ENCODE peak calls at places on chromosomes 7 and 10, in seven cellular contexts. E is Ammon's horn; Y is cardiac fibroblast; Z is stimulated activated naive B cell treated with anti-CD40 and anti-IgM and Interleukin-4, amounts not matched to agents 10 μg/mL and 1 μg/mL and 100 μg/mL, for 72 hours; J is GM04504; N is hippocampal formation; I is stimulated activated CD8-positive, alpha-beta memory T cell treated with anti-CD3 and anti-CD28 coated beads, Interleukin-2, amount 100 ng/mL, for 48 hours. G is an unnamed sample.

GRCh38 chr7:64880322-64881297 is 22.5 kb upstream of the ZNF273 start:
- DNase-seq in E (no peak), Y (no peak), Z (no peak), J (no peak), N (no peak), I (no peak), G (no peak)

GRCh38 chr10:125411724-125412123 is 251.4 kb upstream of the CTBP2 start:
- DNase-seq in E (no peak), Y (peak), Z (no peak), J (peak), N (no peak), I (no peak), G (no peak)

GRCh38 chr10:61447127-61447526 is 6.1 kb downstream of the TMEM26 start:
- DNase-seq in E (no peak), Y (no peak), Z (no peak), J (no peak), N (no peak), I (no peak), G (no peak)

GRCh38 chr7:91411062-91411461 is 146.8 kb downstream of the FZD1 start:
- DNase-seq in E (no peak), Y (no peak), Z (no peak), J (no peak), N (no peak), I (no peak), G (no peak)

GRCh38 chr10:123135415-123136141 is at the start of gene HMX3:
- DNase-seq in E (no peak), Y (peak), Z (no peak), J (no peak), N (no peak), I (no peak), G (no peak)

GRCh38 chr7:41918597-41918996 is 215.7 kb upstream of the INHBA start:
- DNase-seq in E (no peak), Y (peak), Z (no peak), J (peak), N (no peak), I (no peak), G (no peak)

GRCh38 chr7:135320277-135320676 is 86.6 kb downstream of the STRA8 start:
- DNase-seq in E (peak), Y (peak), Z (no peak), J (peak), N (peak), I (no peak), G (no peak)

GRCh38 chr7:159227433-159227832 is 82.8 kb upstream of the VIPR2 start:
- DNase-seq in E (no peak), Y (no peak), Z (no peak), J (no peak), N (no peak), I (no peak), G (no peak)

GRCh38 chr10:10627414-10627813 is 390.3 kb upstream of the CELF2 start:
- DNase-seq in E (no peak), Y (no peak), Z (no peak), J (no peak), N (no peak), I (no peak), G (no peak)

GRCh38 chr7:38411404-38411803 is 138.0 kb upstream of the TARP start:
- DNase-seq in E (no peak), Y (peak), Z (no peak), J (no peak), N (no peak), I (no peak), G (no peak)

GRCh38 chr7:131222171-131222570 is 105.5 kb upstream of the MKLN1 start:
- DNase-seq in E (no peak), Y (no peak), Z (no peak), J (no peak), N (no peak), I (no peak), G (no peak)

GRCh38 chr10:99694171-99694570 is 34.9 kb downstream of the ENTPD7 start:
- DNase-seq in E (no peak), Y (peak), Z (no peak), J (no peak), N (no peak), I (no peak), G (no peak)

GRCh38 chr10:20767028-20767427 is 130.1 kb downstream of the NEBL start:
- DNase-seq in E (no peak), Y (peak), Z (no peak), J (peak), N (no peak), I (no peak), G (no peak)

GRCh38 chr7:7495171-7495570 is 40.5 kb downstream of the COL28A1 start:
- DNase-seq in E (no peak), Y (no peak), Z (no peak), J (no peak), N (no peak), I (no peak), G (no peak)

GRCh38 chr7:8154290-8154689 is 107.7 kb downstream of the ICA1 start:
- DNase-seq in E (no peak), Y (no peak), Z (no peak), J (no peak), N (no peak), I (no peak), G (no peak)

GRCh38 chr7:25075459-25075858 is 49.6 kb downstream of the CYCS start:
- DNase-seq in E (no peak), Y (no peak), Z (no peak), J (no peak), N (no peak), I (no peak), G (no peak)

GRCh38 chr10:64097391-64098122 is 576.4 kb downstream of the REEP3 start:
- DNase-seq in E (no peak), Y (no peak), Z (no peak), J (no peak), N (no peak), I (no peak), G (no peak)

GRCh38 chr7:124989911-124990310 is 60.3 kb upstream of the POT1 start:
- DNase-seq in E (no peak), Y (peak), Z (no peak), J (no peak), N (no peak), I (no peak), G (no peak)

GRCh38 chr7:16916111-16916639 is 34.4 kb upstream of the AGR3 start:
- DNase-seq in E (no peak), Y (peak), Z (no peak), J (peak), N (no peak), I (no peak), G (no peak)

GRCh38 chr10:78925800-78926319 is 142.9 kb upstream of the ZMIZ1 start:
- DNase-seq in E (no peak), Y (peak), Z (no peak), J (peak), N (no peak), I (no peak), G (no peak)

GRCh38 chr7:146557971-146558469 is 441.4 kb downstream of the CNTNAP2 start:
- DNase-seq in E (no peak), Y (no peak), Z (no peak), J (no peak), N (no peak), I (no peak), G (no peak)

GRCh38 chr10:130756651-130757050 is 554.9 kb downstream of the TCERG1L start:
- DNase-seq in E (no peak), Y (no peak), Z (no peak), J (no peak), N (no peak), I (no peak), G (no peak)

G was measured in stimulated activated effector memory CD8-positive, alpha-beta T cell treated with anti-CD3 and anti-CD28 coated beads, Interleukin-12 subunit alpha, Interleukin-12 subunit beta, amount 100 ng/mL, for 72 hours.